ENCODE peak calls at places on chromosome 22, in four cellular contexts. W, I, X and E are unnamed samples. For H3K4me1, the result is how much of the 10 kb centered on the place peaks cover.

GRCh38 chr22:45680932-45681700 is 9.5 kb downstream of the ATXN10 start:
- DNase-seq in W (no peak), I (peak), X (no peak), E (no peak)

GRCh38 chr22:37604875-37605274 is 3.8 kb upstream of the GGA1 start:
- DNase-seq in W (no peak), I (no peak), X (no peak), E (no peak)

GRCh38 chr22:46062971-46063631 is 86.1 kb upstream of the WNT7B start:
- DNase-seq in I (peak), W (peak), X (peak), E (no peak)

GRCh38 chr22:19361501-19362103 is 69.9 kb downstream of the HIRA start:
- DNase-seq in W (no peak), X (no peak), I (no peak), E (no peak)

GRCh38 chr22:29073618-29074275 is 912 bp downstream of the KREMEN1 start:
- DNase-seq in W (no peak), X (peak), I (no peak), E (no peak)

GRCh38 chr22:29700949-29701927 is 18.6 kb upstream of the CABP7 start:
- DNase-seq in I (peak), X (no peak), W (no peak), E (peak)

GRCh38 chr22:25488244-25489020 is 76.0 kb upstream of the GRK3 start:
- DNase-seq in W (peak), X (peak), I (peak), E (no peak)

GRCh38 chr22:38250642-38251354 is 22.0 kb downstream of the TMEM184B start:
- DNase-seq in I (no peak), X (no peak), W (no peak), E (no peak)

GRCh38 chr22:33124471-33124870 is 66.3 kb upstream of the SYN3 start:
- DNase-seq in X (no peak), I (no peak), W (no peak), E (no peak)

GRCh38 chr22:19325296-19325950 is 33.9 kb upstream of the CLTCL1 start:
- DNase-seq in X (no peak), W (no peak), I (peak), E (peak)

GRCh38 chr22:20549232-20549841 is 41.9 kb downstream of the MED15 start:
- DNase-seq in X (peak), W (no peak), I (peak), E (no peak)

GRCh38 chr22:33512961-33513360 is 407.3 kb downstream of the LARGE1 start:
- DNase-seq in X (no peak), I (peak), W (no peak), E (no peak)

GRCh38 chr22:30170126-30170525 is 76.4 kb downstream of the LIF start:
- DNase-seq in I (no peak), W (no peak), X (no peak), E (no peak)

GRCh38 chr22:37338539-37339246 is 56.4 kb downstream of the CYTH4 start:
- DNase-seq in I (no peak), X (no peak), W (no peak), E (no peak)

GRCh38 chr22:38104084-38104483 is 6.4 kb downstream of the BAIAP2L2 start:
- DNase-seq in X (peak), W (no peak), I (no peak), E (no peak)

GRCh38 chr22:46053563-46054090 is 76.7 kb upstream of the WNT7B start:
- DNase-seq in W (peak), I (peak), X (peak), E (no peak)

GRCh38 chr22:40728731-40729189 is 49.5 kb downstream of the MCHR1 start:
- DNase-seq in W (no peak), I (peak), X (peak), E (peak)

GRCh38 chr22:40679249-40679963 is at the start of gene MCHR1:
- DNase-seq in W (no peak), I (no peak), X (no peak), E (no peak)

GRCh38 chr22:30561402-30562154 is 12.9 kb downstream of the GAL3ST1 start:
- DNase-seq in I (no peak), X (no peak), W (no peak), E (no peak)

GRCh38 chr22:42803454-42803853 is 53.6 kb downstream of the ARFGAP3 start:
- DNase-seq in X (no peak), W (no peak), I (no peak), E (no peak)

GRCh38 chr22:20080776-20081654 is 974 bp downstream of the DGCR8 start:
- DNase-seq in W (no peak), X (peak), I (peak), E (peak)

GRCh38 chr22:19265779-19266178 is 25.7 kb downstream of the CLTCL1 start:
- DNase-seq in X (no peak), W (no peak), I (no peak), E (no peak)

GRCh38 chr22:49372530-49373288 is 455.0 kb downstream of the BRD1 start:
- DNase-seq in W (no peak), X (no peak), I (no peak), E (no peak)

GRCh38 chr22:45977551-45978274 is 751 bp upstream of the WNT7B start:
- DNase-seq in I (no peak), W (no peak), X (no peak), E (no peak)

GRCh38 chr22:49327411-49327810 is 500.3 kb downstream of the BRD1 start:
- DNase-seq in I (no peak), W (no peak), X (peak), E (no peak)

GRCh38 chr22:38080468-38080846 is 3.5 kb downstream of the SLC16A8 start:
- DNase-seq in I (no peak), W (no peak), X (no peak), E (no peak)

GRCh38 chr22:32723632-32724031 is 77.9 kb upstream of the TIMP3 start:
- DNase-seq in W (peak), I (peak), X (peak), E (peak)

GRCh38 chr22:30636226-30637077 is 871 bp downstream of the SLC35E4 start:
- DNase-seq in W (no peak), I (peak), X (peak), E (peak)

GRCh38 chr22:30253205-30253852 is 6.8 kb upstream of the LIF start:
- DNase-seq in W (peak), I (peak), X (no peak), E (no peak)

GRCh38 chr22:45742866-45743450 is 71.3 kb downstream of the ATXN10 start:
- DNase-seq in I (peak), X (peak), W (no peak), E (no peak)

GRCh38 chr22:17855891-17856290 is 81.6 kb upstream of the BID start:
- DNase-seq in X (no peak), W (no peak), I (no peak), E (no peak)

GRCh38 chr22:22085702-22086500 is 103.3 kb upstream of the TOP3B start:
- DNase-seq in X (no peak), W (no peak), I (peak), E (no peak)

GRCh38 chr22:21755855-21756284 is 20.3 kb upstream of the YPEL1 start:
- DNase-seq in I (peak), X (no peak), W (no peak), E (no peak)

GRCh38 chr22:19579880-19580279 is 55.7 kb upstream of the CLDN5 start:
- DNase-seq in X (peak), I (no peak), W (no peak), E (no peak)

GRCh38 chr22:45478108-45478771 is 24.4 kb upstream of the FBLN1 start:
- DNase-seq in I (peak), W (peak), X (peak), E (no peak)

GRCh38 chr22:37930270-37930951 is 23.0 kb downstream of the C22orf23 start:
- DNase-seq in I (no peak), X (no peak), W (no peak), E (no peak)

GRCh38 chr22:48761546-48761945 is 1066.1 kb downstream of the BRD1 start:
- DNase-seq in I (no peak), X (peak), W (peak), E (no peak)

GRCh38 chr22:47153854-47154542 is 391.5 kb downstream of the TBC1D22A start:
- DNase-seq in W (no peak), X (no peak), I (no peak), E (no peak)
- H3K27ac ChIP-seq in W (no peak), X (no peak), I (no peak), E (no peak)

DNA sequence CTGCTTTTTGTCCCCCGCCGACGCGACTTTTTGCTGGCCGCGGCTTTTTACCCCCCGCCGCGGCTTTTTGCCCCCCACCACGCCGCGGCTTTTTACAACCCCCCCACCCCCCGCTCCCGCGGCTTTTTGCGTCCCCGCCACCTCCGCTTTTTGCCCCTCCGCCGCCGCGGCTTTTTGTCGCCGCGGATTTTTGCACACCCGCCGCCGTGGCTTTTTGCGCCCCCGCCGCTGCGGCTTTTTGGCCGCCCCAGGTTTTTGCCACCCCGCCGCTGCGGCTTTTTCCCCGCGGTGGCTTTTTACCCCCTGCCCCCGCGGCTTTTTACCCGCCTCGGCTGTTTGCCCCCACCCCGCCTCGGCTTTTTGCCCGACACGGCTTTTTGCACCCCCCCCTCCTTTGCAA is 205.5 kb downstream of the CCT8L2 start:
- DNase-seq in W (no peak), I (no peak), X (no peak), E (no peak)
- TF ChIP-seq CTCF in W (no peak), I (no peak), X (no peak), E (no peak)

DNA sequence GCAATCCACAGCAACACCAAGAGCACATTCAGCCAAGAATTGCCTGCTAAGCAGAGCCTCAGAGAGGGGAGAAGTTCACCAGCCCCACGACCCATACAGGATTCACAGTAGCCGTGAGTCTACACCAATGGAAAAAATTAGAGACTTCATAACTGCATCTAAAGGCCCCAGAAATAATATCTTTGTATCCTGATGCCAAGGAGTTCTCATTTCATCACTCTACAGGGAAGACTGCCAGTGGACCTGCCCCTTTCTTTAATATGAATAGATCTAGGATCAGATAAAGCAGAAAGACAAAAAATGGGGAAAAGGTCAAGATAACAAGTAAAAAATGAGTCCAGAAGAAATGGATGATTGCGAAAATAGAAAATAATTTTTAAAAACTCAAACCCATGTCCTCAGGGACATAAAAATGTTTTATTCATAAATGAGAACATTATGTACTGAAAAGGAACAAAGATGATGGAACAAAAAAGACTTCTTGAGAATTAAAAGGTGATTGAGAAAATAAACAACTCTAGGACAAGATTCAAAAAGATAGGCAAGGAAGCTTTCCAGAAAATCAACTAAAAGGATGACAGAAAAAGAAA is 9.5 kb downstream of the APOL3 start:
- DNase-seq in X (no peak), I (no peak), W (no peak), E (no peak)
- H3K4me1 ChIP-seq in X (half or more), I (under half), W (under half), E (under half)

GRCh38 chr22:39571538-39571937 is 985 bp downstream of the CACNA1I start:
- DNase-seq in W (no peak), I (no peak), X (no peak), E (no peak)
- H3K27ac ChIP-seq in W (no peak), I (no peak), X (no peak), E (no peak)

GRCh38 chr22:23856721-23857605 is 712 bp upstream of the SLC2A11 start:
- DNase-seq in W (no peak), X (no peak), I (peak), E (peak)
- TF ChIP-seq CTCF in W (no peak), X (no peak), I (no peak), E (peak)

GRCh38 chr22:27504854-27505253 is 296.7 kb downstream of the MN1 start:
- DNase-seq in X (no peak), W (no peak), I (no peak), E (no peak)
- H3K4me1 ChIP-seq in X (under half), W (under half), I (under half), E (under half)

DNA sequence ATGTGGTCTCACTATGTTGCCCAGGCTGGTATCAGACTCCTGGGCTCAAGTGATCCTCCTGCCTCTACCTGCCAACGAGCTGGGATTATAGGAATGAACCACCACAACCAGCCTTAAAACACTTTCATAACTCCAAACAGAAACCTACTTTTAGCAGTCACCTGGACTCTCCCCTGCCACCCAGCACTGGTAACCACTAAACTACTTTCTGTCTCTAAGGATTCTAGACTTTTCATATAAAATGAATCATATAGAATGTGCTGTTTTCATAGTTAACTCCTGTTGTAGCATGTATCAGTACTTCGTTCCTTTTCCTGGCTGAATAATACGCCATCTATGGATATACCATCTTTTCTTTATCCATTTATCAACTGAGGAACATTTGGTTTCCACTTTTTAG is 29.4 kb upstream of the PISD start:
- DNase-seq in X (no peak), I (no peak), W (no peak), E (no peak)
- H3K27ac ChIP-seq in X (no peak), I (no peak), W (no peak), E (no peak)

GRCh38 chr22:43955040-43955882 is at the start of gene SAMM50:
- DNase-seq in W (peak), X (peak), I (peak), E (peak)
- TF ChIP-seq CTCF in W (no peak), X (no peak), I (no peak), E (no peak)

DNA sequence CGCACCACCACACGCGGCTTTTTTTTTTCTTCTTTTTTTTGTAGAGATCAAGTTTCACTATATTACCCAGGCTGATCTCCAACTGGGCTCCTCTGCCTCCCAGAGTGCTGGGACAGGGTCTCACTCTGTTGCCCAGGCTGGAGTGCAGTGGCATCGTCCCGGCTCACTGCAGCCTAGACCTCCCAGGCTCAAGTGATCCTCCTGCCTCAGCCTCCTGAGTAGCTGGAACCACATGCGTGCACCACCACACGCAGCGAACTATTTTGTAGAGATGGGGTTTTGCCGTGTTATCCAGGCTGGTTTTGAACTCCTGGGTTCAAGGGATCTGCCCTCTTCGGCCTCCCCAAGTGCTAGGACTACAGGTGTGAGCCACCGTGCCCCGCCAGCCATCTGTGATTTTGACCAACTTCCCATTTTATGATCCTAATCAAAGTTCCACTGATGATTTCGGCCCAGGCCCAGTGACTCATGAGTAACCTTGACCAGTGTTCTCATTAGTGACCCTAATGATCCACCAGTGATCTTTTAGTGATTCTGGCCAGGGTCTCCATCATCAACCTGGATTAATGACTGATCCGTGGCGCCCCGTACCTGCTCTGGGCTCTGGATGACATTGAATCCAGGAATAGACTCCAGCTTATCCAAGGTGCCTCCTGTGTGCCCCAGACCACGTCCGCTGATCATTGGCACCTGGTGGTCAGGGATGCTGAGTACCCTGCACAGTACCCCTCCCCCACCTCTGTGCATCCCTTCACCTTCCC is 1.7 kb downstream of the TYMP start:
- DNase-seq in I (no peak), W (no peak), X (peak), E (no peak)
- H3K4me1 ChIP-seq in I (under half), W (under half), X (half or more), E (under half)